ENCODE peak calls at places on chromosomes 4 and X, in six cellular contexts. Y is neural progenitor cell, P is OCI-LY7, M is HCT116, J is GM23248, H is SK-N-SH. E is an unnamed sample.

GRCh38 chr4:51909236-51909703 is 66.3 kb downstream of the DCUN1D4 start:
- DNase-seq in J (no peak), M (no peak), Y (no peak), H (no peak), P (no peak), E (no peak)

GRCh38 chr4:168600796-168601583 is 104.1 kb downstream of the PALLD start:
- DNase-seq in P (no peak), H (no peak), Y (no peak), J (no peak), M (peak), E (no peak)

GRCh38 chrX:151975228-151975593 is 735 bp upstream of the GABRE start:
- DNase-seq in H (no peak), Y (no peak), J (no peak), P (no peak), M (no peak), E (no peak)

GRCh38 chr4:114015444-114015899 is 36.0 kb upstream of the ARSJ start:
- DNase-seq in Y (no peak), P (no peak), J (peak), M (peak), H (peak), E (no peak)

GRCh38 chrX:111116666-111117065 is 20.7 kb downstream of the PAK3 start:
- DNase-seq in M (no peak), H (no peak), Y (no peak), J (no peak), P (no peak), E (no peak)

GRCh38 chrX:103818844-103819243 is 13.2 kb downstream of the RAB9B start:
- DNase-seq in Y (no peak), M (no peak), J (peak), H (no peak), P (no peak), E (no peak)

GRCh38 chr4:6221851-6222760 is 21.8 kb upstream of the JAKMIP1 start:
- DNase-seq in Y (peak), J (peak), M (peak), H (peak), P (no peak), E (no peak)

GRCh38 chrX:10356979-10357378 is 200.2 kb downstream of the CLCN4 start:
- DNase-seq in H (no peak), P (no peak), J (peak), M (no peak), Y (no peak), E (no peak)

GRCh38 chr4:173247316-173247715 is 78.7 kb downstream of the GALNT7 start:
- DNase-seq in H (no peak), Y (no peak), M (no peak), P (no peak), J (no peak), E (no peak)

GRCh38 chr4:101345596-101346311 is 1.6 kb downstream of the PPP3CA start:
- DNase-seq in Y (peak), J (peak), M (no peak), P (peak), H (peak), E (peak)

GRCh38 chrX:119809185-119809666 is 17.8 kb upstream of the RPL39 start:
- DNase-seq in J (peak), P (no peak), H (no peak), Y (no peak), M (no peak), E (no peak)

GRCh38 chr4:687048-687974 is 1.6 kb downstream of the SLC49A3 start:
- DNase-seq in M (peak), H (peak), Y (no peak), J (peak), P (no peak), E (no peak)

GRCh38 chr4:22625301-22625700 is 67.4 kb upstream of the GBA3 start:
- DNase-seq in P (no peak), H (no peak), Y (peak), M (no peak), J (peak), E (no peak)

GRCh38 chrX:52923781-52924241 is 26.7 kb downstream of the FAM156B start:
- DNase-seq in H (no peak), Y (no peak), J (peak), P (peak), M (no peak), E (peak)

GRCh38 chr4:53478671-53479456 is 101.4 kb downstream of the FIP1L1 start:
- DNase-seq in P (no peak), Y (no peak), J (peak), M (no peak), H (no peak), E (no peak)

GRCh38 chr4:53474178-53474577 is 96.7 kb downstream of the FIP1L1 start:
- DNase-seq in Y (no peak), J (no peak), M (no peak), P (no peak), H (no peak), E (no peak)

GRCh38 chr4:53477666-53478065 is 100.2 kb downstream of the FIP1L1 start:
- DNase-seq in P (no peak), Y (no peak), H (no peak), J (peak), M (no peak), E (no peak)

GRCh38 chr4:53477038-53477565 is 99.7 kb downstream of the FIP1L1 start:
- DNase-seq in Y (peak), P (no peak), M (no peak), H (no peak), J (no peak), E (no peak)

GRCh38 chr4:53476232-53477037 is 99.0 kb downstream of the FIP1L1 start:
- DNase-seq in Y (no peak), P (no peak), J (peak), H (no peak), M (no peak), E (no peak)
- H2AFZ ChIP-seq in Y (peak), P (no peak), J (peak), H (peak), M (no peak), E (no peak)

GRCh38 chr4:188246488-188246887 is 107.2 kb downstream of the TRIML1 start:
- DNase-seq in P (no peak), J (no peak), M (peak), H (no peak), Y (peak), E (no peak)
- TF ChIP-seq EZH2phosphoT487 in P (no peak), J (no peak), M (no peak), H (no peak), Y (no peak), E (no peak)

GRCh38 chrX:40392599-40392998 is 188.2 kb upstream of the ATP6AP2 start:
- DNase-seq in M (no peak), J (no peak), H (no peak), P (no peak), Y (peak), E (no peak)
- H2AFZ ChIP-seq in M (no peak), J (no peak), H (no peak), P (no peak), Y (peak), E (no peak)

GRCh38 chr4:123977623-123978022 is 581.0 kb downstream of the SPRY1 start:
- DNase-seq in Y (peak), P (no peak), H (no peak), J (peak), M (no peak), E (no peak)
- TF ChIP-seq EZH2phosphoT487 in Y (no peak), P (no peak), H (no peak), J (no peak), M (no peak), E (no peak)

GRCh38 chrX:130702867-130703707 is 199.9 kb downstream of the ENOX2 start:
- DNase-seq in H (no peak), P (no peak), J (peak), Y (no peak), M (no peak), E (no peak)

GRCh38 chrX:130696542-130696941 is 206.5 kb downstream of the ENOX2 start:
- DNase-seq in H (no peak), J (no peak), Y (no peak), P (peak), M (no peak), E (no peak)

GRCh38 chrX:130700629-130701028 is 202.4 kb downstream of the ENOX2 start:
- DNase-seq in Y (no peak), H (no peak), P (no peak), J (no peak), M (no peak), E (no peak)

GRCh38 chrX:130695931-130696330 is 207.1 kb downstream of the ENOX2 start:
- DNase-seq in J (no peak), H (no peak), Y (no peak), M (no peak), P (no peak), E (no peak)

GRCh38 chrX:130699618-130700017 is 203.4 kb downstream of the ENOX2 start:
- DNase-seq in P (no peak), H (no peak), J (no peak), M (no peak), Y (no peak), E (no peak)
- H2AFZ ChIP-seq in P (no peak), H (no peak), J (no peak), M (no peak), Y (no peak), E (no peak)

GRCh38 chr4:139234258-139234657 is 45.8 kb downstream of the MGARP start:
- DNase-seq in Y (no peak), H (no peak), M (no peak), J (no peak), P (no peak), E (no peak)
- TF ChIP-seq EZH2phosphoT487 in Y (no peak), H (no peak), M (no peak), J (no peak), P (no peak), E (no peak)

DNA sequence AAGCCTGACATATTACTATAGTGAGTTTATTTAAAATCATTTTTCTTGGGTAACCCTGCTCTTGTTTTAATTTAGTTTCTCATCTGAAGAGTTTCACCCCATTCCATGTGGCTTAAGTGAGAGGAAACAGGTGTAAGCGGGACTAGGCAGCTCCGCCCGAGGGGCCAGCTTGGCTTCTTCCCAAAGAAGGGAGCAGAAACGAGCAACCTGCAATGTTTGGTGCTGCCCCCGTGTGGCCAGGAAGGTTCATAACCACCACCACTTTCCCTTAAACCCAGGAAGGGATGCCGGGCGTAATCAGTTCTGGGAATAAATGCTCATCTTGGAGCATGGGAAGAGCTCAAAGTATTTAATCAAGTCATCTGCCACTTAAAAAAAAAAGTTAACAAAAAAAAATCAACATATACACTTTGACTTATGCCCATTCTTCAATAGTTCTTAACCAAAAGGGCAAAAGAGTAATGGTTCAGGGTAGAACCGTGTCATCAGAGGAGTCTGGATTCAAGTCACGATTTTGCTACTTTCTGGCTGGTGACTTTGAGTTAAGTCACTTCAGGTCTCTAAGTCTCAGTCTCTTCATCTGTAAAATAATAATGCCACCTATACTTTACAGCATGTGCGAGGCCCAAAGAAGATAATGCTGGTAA is 147.9 kb downstream of the NSUN7 start:
- DNase-seq in Y (peak), P (peak), H (peak), M (peak), J (peak), E (peak)
- H2AFZ ChIP-seq in Y (no peak), P (peak), H (no peak), M (no peak), J (no peak), E (peak)

DNA sequence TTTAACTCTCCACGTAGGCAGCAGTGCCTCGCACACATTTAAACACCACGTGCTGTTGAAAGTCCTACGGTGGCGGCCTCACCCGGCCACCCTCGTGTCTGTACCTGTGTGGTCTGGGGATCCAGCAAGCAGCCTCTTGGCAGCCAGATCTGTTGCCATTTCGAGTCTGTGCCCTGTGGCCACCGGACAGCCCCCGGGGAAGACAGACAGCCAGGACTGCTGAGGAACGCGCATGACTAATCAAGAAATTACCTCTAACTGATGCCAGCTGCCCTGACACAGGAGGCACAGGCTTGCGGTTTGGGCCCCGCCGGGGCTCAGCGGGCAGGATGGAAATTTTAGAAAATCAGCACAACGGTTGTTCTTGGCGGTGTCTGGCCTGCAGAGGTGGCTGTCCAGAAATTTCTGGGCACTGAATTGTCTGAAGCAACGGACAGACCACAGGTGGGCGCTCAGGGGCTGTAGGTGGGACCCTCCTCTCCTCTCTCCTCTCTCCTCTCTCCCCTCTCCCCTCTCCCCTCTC is 15.6 kb upstream of the ASMTL start:
- DNase-seq in P (peak), Y (no peak), J (peak), M (no peak), H (no peak), E (peak)
- TF ChIP-seq EZH2phosphoT487 in P (no peak), Y (no peak), J (no peak), M (no peak), H (no peak), E (no peak)

GRCh38 chr4:48130100-48130499 is 4.0 kb downstream of the TXK start:
- DNase-seq in J (no peak), P (no peak), H (no peak), Y (no peak), M (no peak), E (no peak)
- H2AFZ ChIP-seq in J (no peak), P (no peak), H (no peak), Y (no peak), M (no peak), E (no peak)

E was measured in MM.1S.